ENCODE peak calls at places on chromosomes 16 and 17, in six cellular contexts. E is fibroblast of lung, B is fibroblast of pulmonary artery, D is astrocyte of the cerebellum, J is bronchial epithelial cell, W is AG10803. I is an unnamed sample.

GRCh38 chr16:57165923-57166322 is 19.9 kb downstream of the PSME3IP1 start:
- DNase-seq in B (peak), D (peak), J (peak), E (peak), W (peak), I (peak)

GRCh38 chr16:89093602-89094251 is at the start of gene ACSF3:
- DNase-seq in B (peak), D (no peak), E (peak), W (peak), J (no peak), I (peak)

GRCh38 chr16:23026777-23027362 is 122.4 kb downstream of the USP31 start:
- DNase-seq in E (peak), B (peak), W (peak), J (peak), D (no peak), I (peak)

GRCh38 chr17:75776399-75777242 is 8.0 kb upstream of the UNK start:
- DNase-seq in D (no peak), J (peak), W (peak), E (no peak), B (peak), I (no peak)

GRCh38 chr16:57409870-57410585 is 5.5 kb downstream of the CCL17 start:
- DNase-seq in W (no peak), E (no peak), D (no peak), J (peak), B (no peak), I (peak)

GRCh38 chr16:66223176-66223780 is 143.2 kb upstream of the CDH5 start:
- DNase-seq in E (peak), J (peak), W (peak), B (peak), D (no peak), I (peak)

GRCh38 chr17:74335529-74336062 is 9.6 kb downstream of the KIF19 start:
- DNase-seq in W (no peak), E (no peak), J (no peak), B (no peak), D (no peak), I (no peak)

GRCh38 chr17:78986048-78986648 is 6.4 kb upstream of the LGALS3BP start:
- DNase-seq in D (peak), W (peak), J (no peak), B (peak), E (peak), I (no peak)

GRCh38 chr17:42819939-42820535 is 4.0 kb downstream of the BECN1 start:
- DNase-seq in E (peak), D (no peak), B (peak), W (peak), J (peak), I (peak)

GRCh38 chr17:42818379-42818778 is 5.7 kb downstream of the BECN1 start:
- DNase-seq in W (peak), B (peak), D (no peak), E (peak), J (no peak), I (no peak)

GRCh38 chr17:42817866-42818265 is 6.2 kb downstream of the BECN1 start:
- DNase-seq in J (peak), B (peak), D (no peak), E (peak), W (peak), I (peak)

GRCh38 chr17:42809250-42809649 is 10.6 kb downstream of the CNTD1 start:
- DNase-seq in E (peak), B (peak), D (peak), W (peak), J (peak), I (peak)

DNA sequence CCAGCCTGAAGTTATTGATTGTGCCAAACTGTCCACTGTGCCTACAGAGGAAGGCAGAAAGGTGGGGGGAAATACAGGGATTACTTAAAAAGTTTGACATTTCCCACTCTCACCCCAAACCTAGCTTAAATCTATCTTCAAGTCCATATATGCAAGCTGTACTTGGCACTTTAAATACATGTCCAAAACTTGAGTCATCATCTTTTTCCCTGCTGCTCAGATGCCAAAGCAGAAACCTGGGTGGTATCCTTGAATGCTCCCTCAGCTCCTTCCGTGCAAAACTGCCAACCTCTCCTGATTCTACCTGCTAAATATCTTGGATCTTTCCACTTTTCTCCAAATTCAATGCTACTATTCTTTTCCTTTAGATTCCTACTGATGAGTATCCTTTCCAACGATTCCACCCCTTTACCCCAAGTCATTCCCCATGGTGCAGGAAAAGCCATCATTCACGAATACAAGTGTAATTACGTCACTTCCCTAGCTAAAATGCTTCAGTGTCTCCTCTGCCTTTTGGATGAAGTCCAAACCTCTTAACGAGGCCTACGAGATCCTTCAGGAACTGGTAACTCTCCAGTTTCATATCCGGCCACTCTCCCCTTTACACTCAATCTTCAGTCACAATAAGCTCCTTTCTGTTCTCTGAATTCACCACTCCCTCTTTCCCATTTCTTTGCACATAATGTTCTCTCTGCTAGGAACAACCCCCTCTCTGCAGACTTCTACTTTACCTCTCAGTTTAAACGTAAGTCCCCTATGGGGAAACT is 9.3 kb downstream of the BECN1 start:
- DNase-seq in B (peak), W (peak), D (peak), E (peak), J (peak), I (peak)
- TF ChIP-seq CTCF in B (no peak), W (no peak), D (no peak), E (no peak), J (no peak), I (no peak)

GRCh38 chr16:84298376-84298899 is 3.8 kb downstream of the WFDC1 start:
- DNase-seq in B (no peak), E (no peak), W (no peak), D (no peak), J (no peak), I (no peak)

GRCh38 chr16:84292032-84292431 is 2.6 kb upstream of the WFDC1 start:
- DNase-seq in B (no peak), J (no peak), D (no peak), W (no peak), E (peak), I (peak)

GRCh38 chr16:84294196-84295142 is at the start of gene WFDC1:
- DNase-seq in J (no peak), E (no peak), B (peak), D (no peak), W (peak), I (no peak)

GRCh38 chr16:84293406-84293805 is 1.3 kb upstream of the WFDC1 start:
- DNase-seq in W (no peak), D (no peak), E (no peak), B (no peak), J (no peak), I (no peak)

DNA sequence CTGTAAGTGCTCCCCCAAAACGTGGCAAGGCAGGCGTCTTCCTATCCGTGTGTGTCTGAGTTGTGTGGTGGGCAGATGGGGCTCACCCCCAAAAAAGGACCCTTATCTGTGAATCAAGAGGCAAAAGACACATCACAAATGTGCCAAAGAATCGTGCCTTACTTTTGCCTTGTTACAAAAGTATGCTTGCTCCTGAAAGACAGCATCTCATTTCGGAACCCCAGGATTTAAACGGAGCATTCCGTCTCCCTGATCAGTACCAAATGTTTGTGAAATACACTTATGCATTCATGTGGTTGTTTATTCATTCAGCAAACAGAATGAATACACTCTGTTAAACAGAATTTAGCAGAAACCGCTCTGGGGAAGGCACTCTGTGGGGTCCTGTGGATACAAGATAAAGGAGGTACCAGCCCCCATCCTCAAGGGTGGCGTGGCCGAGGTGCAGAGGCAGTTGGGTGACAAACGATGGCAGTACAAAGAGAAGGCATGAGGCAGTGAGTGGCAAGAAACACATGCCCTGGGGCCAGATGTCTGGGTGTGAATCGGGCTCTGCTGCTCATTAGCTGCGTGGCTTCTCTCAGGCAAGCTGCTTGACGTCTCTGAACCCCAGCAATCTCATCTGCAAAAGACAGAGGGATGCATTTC is 649 bp downstream of the WFDC1 start:
- DNase-seq in B (no peak), J (no peak), W (peak), E (no peak), D (no peak), I (no peak)
- H3K4me3 ChIP-seq in B (no peak), J (no peak), W (peak), E (no peak), D (no peak), I (no peak)

GRCh38 chr17:38868095-38868967 is 1.5 kb upstream of the LASP1 start:
- DNase-seq in J (peak), E (peak), B (peak), D (no peak), W (peak), I (peak)

GRCh38 chr17:38867179-38867994 is 2.5 kb upstream of the LASP1 start:
- DNase-seq in E (peak), B (peak), D (no peak), J (peak), W (peak), I (peak)

GRCh38 chr17:38861399-38861843 is 7.9 kb upstream of the RPL23 start:
- DNase-seq in E (no peak), J (peak), B (no peak), W (no peak), D (no peak), I (no peak)

GRCh38 chr17:38868968-38869646 is 751 bp upstream of the LASP1 start:
- DNase-seq in E (peak), D (peak), B (peak), W (peak), J (peak), I (peak)

DNA sequence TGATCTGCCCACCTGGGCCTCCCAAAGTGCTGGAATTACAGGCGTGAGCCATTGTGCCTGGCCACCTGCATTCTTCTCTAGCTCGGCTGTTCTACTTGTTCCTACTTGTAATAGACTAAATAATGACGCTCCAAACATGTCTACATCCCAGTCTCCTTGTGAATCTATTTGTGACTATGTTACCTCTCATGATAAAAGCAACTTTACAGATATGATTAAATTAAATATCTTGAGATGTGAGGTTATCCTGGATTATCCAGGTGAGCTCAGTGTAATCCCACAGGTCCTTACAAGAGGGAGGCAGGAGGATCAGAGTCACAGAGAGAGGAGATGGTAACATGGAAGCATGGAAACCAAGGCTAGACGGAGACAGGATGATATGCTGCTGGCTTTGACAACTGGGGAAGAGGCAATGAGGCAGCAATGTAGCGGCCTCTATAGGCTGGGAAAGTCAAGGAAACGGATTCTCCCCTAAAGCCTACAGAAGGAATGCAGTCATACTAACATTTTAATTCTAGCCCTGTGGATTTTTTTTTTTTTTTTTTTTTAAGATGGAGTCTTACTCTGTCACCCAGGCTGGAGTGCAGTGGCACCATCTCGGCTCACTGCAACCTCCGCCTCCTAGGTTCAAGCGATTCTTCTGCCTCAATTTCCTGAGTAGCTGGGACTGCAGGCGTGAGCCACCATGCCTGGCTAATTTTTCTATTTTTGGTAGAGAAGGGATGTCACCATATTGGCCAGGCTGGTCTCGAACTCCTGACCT is 5.0 kb upstream of the LASP1 start:
- DNase-seq in B (peak), D (no peak), E (peak), J (peak), W (no peak), I (peak)
- TF ChIP-seq CTCF in B (peak), D (peak), E (peak), J (peak), W (peak), I (peak)

DNA sequence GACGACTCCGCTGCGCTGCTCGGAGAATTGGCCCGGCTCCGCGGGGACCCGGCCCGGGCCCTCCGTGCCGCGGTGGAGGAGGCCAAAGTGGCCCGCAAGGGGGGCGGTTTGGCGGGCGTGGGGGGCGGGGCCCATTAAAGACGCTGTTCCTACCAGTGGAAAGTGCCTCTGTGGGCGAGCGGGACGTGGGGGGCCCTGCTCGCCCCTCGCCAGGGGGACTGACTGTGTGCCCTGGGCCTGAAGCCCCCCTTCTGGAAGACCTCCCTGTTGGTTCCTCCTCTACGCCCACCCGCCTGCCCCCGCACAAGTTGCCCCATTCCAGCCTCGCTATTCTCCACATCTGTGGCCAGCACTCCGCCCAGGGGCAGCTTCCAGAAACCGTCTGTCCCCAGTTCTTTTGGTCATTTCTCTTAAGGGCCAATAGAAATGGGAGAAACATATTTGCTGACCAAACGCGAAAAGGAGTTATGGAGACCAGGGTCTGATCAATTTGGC is 1.9 kb upstream of the FGF11 start:
- DNase-seq in D (no peak), B (no peak), W (no peak), E (no peak), J (no peak), I (no peak)
- H3K4me3 ChIP-seq in D (peak), B (peak), W (peak), E (no peak), J (peak), I (peak)

DNA sequence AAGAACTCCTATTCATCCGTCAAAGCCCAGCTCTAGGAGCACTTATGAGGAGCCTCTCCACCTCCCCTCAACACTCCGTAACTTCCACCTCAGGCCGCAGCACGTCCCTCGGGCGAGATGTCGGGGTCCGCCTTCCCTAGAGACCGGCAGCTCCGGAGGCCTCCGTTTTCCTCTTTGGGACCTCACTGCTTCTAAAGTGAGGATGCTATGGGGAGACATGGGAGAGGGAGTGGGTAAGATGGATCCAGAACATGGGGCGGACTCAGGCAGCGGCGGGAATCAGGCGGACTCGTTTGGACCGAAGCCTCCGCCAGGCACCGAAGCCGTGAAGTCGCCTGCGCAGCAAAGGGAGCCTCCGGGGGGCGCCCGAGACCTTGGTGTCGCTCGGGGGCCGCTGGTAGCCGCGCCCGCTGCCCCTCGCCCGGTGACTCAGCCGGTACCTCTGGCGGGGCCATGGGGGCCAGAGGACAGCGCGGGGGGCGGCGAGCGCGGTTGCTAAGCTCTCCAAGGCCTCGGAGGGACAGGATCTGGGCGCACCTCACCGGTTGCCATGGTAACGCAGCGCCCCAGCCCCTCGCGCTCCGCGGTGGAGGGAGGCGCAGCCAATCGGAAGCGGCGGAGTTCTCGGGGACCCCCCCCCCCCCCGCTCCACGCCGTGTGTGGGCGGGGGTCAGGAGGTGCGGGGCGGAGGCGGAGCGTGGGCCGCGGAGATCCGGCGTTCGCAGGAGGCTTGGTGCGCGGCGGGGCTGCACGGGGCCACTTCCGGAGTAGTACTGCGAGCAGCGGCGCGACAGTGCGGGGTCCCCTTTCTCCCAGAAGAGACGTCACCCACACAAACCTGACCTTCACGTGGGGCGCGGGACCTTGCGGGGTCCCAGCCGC is 1.3 kb upstream of the HIC1 start:
- DNase-seq in W (peak), D (no peak), J (no peak), B (peak), E (peak), I (peak)
- TF ChIP-seq CTCF in W (peak), D (peak), J (peak), B (peak), E (peak), I (peak)

GRCh38 chr16:4505356-4506153 is 29.4 kb downstream of the HMOX2 start:
- DNase-seq in D (no peak), J (no peak), W (no peak), E (no peak), B (no peak), I (peak)
- H3K4me3 ChIP-seq in D (no peak), J (no peak), W (no peak), E (no peak), B (no peak), I (no peak)

DNA sequence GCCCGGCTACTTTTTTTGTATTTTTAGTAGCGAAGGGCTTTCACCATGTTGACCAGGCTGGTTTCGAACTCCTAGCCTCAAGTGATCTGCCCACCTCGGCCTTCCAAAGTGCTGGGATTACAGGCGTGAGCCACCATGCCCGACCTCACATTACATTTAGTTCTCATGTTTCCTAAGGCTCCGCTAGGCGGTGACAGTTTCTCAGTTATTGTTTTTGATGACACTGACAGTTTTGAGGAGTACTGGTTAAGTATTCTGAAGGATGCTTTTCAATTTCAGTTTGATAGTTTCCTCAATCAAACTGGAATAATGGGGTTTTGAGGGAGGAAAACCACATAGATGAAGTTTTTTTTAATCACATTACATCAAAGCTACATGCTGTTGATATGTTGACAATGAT is 1028.5 kb downstream of the CDH8 start:
- DNase-seq in E (no peak), W (no peak), B (no peak), J (no peak), D (no peak), I (no peak)
- TF ChIP-seq CTCF in E (no peak), W (no peak), B (no peak), J (no peak), D (no peak), I (no peak)

GRCh38 chr16:67326115-67326471 is 448 bp downstream of the KCTD19 start:
- DNase-seq in D (no peak), W (no peak), E (no peak), B (no peak), J (no peak), I (no peak)
- H3K4me3 ChIP-seq in D (peak), W (peak), E (peak), B (no peak), J (no peak), I (peak)

GRCh38 chr16:6725634-6726331 is 606.9 kb upstream of the RBFOX1 start:
- DNase-seq in B (no peak), D (no peak), W (no peak), E (no peak), J (no peak), I (no peak)
- TF ChIP-seq CTCF in B (no peak), D (no peak), W (no peak), E (no peak), J (no peak), I (no peak)

I was measured in epithelial cell of esophagus.